ENCODE peak calls at places on chromosomes 11 and 22, in four cellular contexts. One of them, this sample, is unnamed.
A peak's percentile ranks its signal among the peaks of the same experiment; 100 is the strongest.

GRCh38 chr11:62984451-62984991 is at the start of gene SLC22A6:
- DNase-seq in naive thymus-derived CD8-positive, alpha-beta T cell: no peak
- DNase-seq in T-helper 2 cell treated with Interferon-gamma antibody and Interleukin-4, amounts not matched to agents 5 μg/mL and 100 μg/mL, for 36 hours: no peak
- DNase-seq in activated naive CD8-positive, alpha-beta T cell treated with anti-CD3 and anti-CD28 coated beads for 36 hours: no peak
- DNase-seq in this sample: no peak

GRCh38 chr22:41826430-41827383 is 6.2 kb upstream of the SREBF2 start:
- DNase-seq in naive thymus-derived CD8-positive, alpha-beta T cell: no peak
- DNase-seq in activated naive CD8-positive, alpha-beta T cell treated with anti-CD3 and anti-CD28 coated beads for 36 hours: no peak
- DNase-seq in T-helper 2 cell treated with Interferon-gamma antibody and Interleukin-4, amounts not matched to agents 5 μg/mL and 100 μg/mL, for 36 hours: no peak
- DNase-seq in this sample: no peak

GRCh38 chr11:84383571-84383970 is 1097.4 kb upstream of the CCDC90B start:
- DNase-seq in activated naive CD8-positive, alpha-beta T cell treated with anti-CD3 and anti-CD28 coated beads for 36 hours: no peak
- DNase-seq in T-helper 2 cell treated with Interferon-gamma antibody and Interleukin-4, amounts not matched to agents 5 μg/mL and 100 μg/mL, for 36 hours: no peak
- DNase-seq in naive thymus-derived CD8-positive, alpha-beta T cell: no peak
- DNase-seq in this sample: no peak

GRCh38 chr11:859394-860131 is 16.9 kb downstream of the TSPAN4 start:
- DNase-seq in naive thymus-derived CD8-positive, alpha-beta T cell: no peak
- DNase-seq in T-helper 2 cell treated with Interferon-gamma antibody and Interleukin-4, amounts not matched to agents 5 μg/mL and 100 μg/mL, for 36 hours: no peak
- DNase-seq in activated naive CD8-positive, alpha-beta T cell treated with anti-CD3 and anti-CD28 coated beads for 36 hours: no peak
- DNase-seq in this sample: no peak

GRCh38 chr11:92225206-92225562 is 566 bp downstream of the FAT3 start:
- DNase-seq in naive thymus-derived CD8-positive, alpha-beta T cell: no peak
- DNase-seq in activated naive CD8-positive, alpha-beta T cell treated with anti-CD3 and anti-CD28 coated beads for 36 hours: no peak
- DNase-seq in T-helper 2 cell treated with Interferon-gamma antibody and Interleukin-4, amounts not matched to agents 5 μg/mL and 100 μg/mL, for 36 hours: no peak
- DNase-seq in this sample: no peak

GRCh38 chr11:114163231-114163631 is 103.7 kb downstream of the ZBTB16 start:
- DNase-seq in activated naive CD8-positive, alpha-beta T cell treated with anti-CD3 and anti-CD28 coated beads for 36 hours: no peak
- DNase-seq in T-helper 2 cell treated with Interferon-gamma antibody and Interleukin-4, amounts not matched to agents 5 μg/mL and 100 μg/mL, for 36 hours: no peak
- DNase-seq in naive thymus-derived CD8-positive, alpha-beta T cell: no peak
- DNase-seq in this sample: no peak

GRCh38 chr22:25797891-25798290 is 55.9 kb downstream of the MYO18B start:
- DNase-seq in naive thymus-derived CD8-positive, alpha-beta T cell: no peak
- DNase-seq in T-helper 2 cell treated with Interferon-gamma antibody and Interleukin-4, amounts not matched to agents 5 μg/mL and 100 μg/mL, for 36 hours: no peak
- DNase-seq in activated naive CD8-positive, alpha-beta T cell treated with anti-CD3 and anti-CD28 coated beads for 36 hours: no peak
- DNase-seq in this sample: no peak

GRCh38 chr22:28034760-28035401 is 115.8 kb upstream of the PITPNB start:
- DNase-seq in naive thymus-derived CD8-positive, alpha-beta T cell: peak; percentile 56
- DNase-seq in T-helper 2 cell treated with Interferon-gamma antibody and Interleukin-4, amounts not matched to agents 5 μg/mL and 100 μg/mL, for 36 hours: no peak
- DNase-seq in activated naive CD8-positive, alpha-beta T cell treated with anti-CD3 and anti-CD28 coated beads for 36 hours: peak; percentile 13
- DNase-seq in this sample: no peak

GRCh38 chr11:107752954-107753822 is 41.3 kb upstream of the SLN start:
- DNase-seq in T-helper 2 cell treated with Interferon-gamma antibody and Interleukin-4, amounts not matched to agents 5 μg/mL and 100 μg/mL, for 36 hours: no peak
- DNase-seq in naive thymus-derived CD8-positive, alpha-beta T cell: no peak
- DNase-seq in activated naive CD8-positive, alpha-beta T cell treated with anti-CD3 and anti-CD28 coated beads for 36 hours: no peak
- DNase-seq in this sample: no peak

GRCh38 chr22:37432708-37433054 is 5.4 kb upstream of the ELFN2 start:
- DNase-seq in T-helper 2 cell treated with Interferon-gamma antibody and Interleukin-4, amounts not matched to agents 5 μg/mL and 100 μg/mL, for 36 hours: no peak
- DNase-seq in naive thymus-derived CD8-positive, alpha-beta T cell: no peak
- DNase-seq in activated naive CD8-positive, alpha-beta T cell treated with anti-CD3 and anti-CD28 coated beads for 36 hours: no peak
- DNase-seq in this sample: no peak

GRCh38 chr22:20953668-20954500 is 13.2 kb upstream of the AIFM3 start:
- DNase-seq in naive thymus-derived CD8-positive, alpha-beta T cell: no peak
- DNase-seq in activated naive CD8-positive, alpha-beta T cell treated with anti-CD3 and anti-CD28 coated beads for 36 hours: no peak
- DNase-seq in T-helper 2 cell treated with Interferon-gamma antibody and Interleukin-4, amounts not matched to agents 5 μg/mL and 100 μg/mL, for 36 hours: no peak
- DNase-seq in this sample: no peak

GRCh38 chr22:35835998-35836691 is 118.5 kb downstream of the APOL5 start:
- DNase-seq in T-helper 2 cell treated with Interferon-gamma antibody and Interleukin-4, amounts not matched to agents 5 μg/mL and 100 μg/mL, for 36 hours: no peak
- DNase-seq in activated naive CD8-positive, alpha-beta T cell treated with anti-CD3 and anti-CD28 coated beads for 36 hours: no peak
- DNase-seq in naive thymus-derived CD8-positive, alpha-beta T cell: no peak
- DNase-seq in this sample: no peak

GRCh38 chr22:21009638-21010425 is 5.1 kb upstream of the P2RX6 start:
- DNase-seq in naive thymus-derived CD8-positive, alpha-beta T cell: peak; percentile 48
- DNase-seq in activated naive CD8-positive, alpha-beta T cell treated with anti-CD3 and anti-CD28 coated beads for 36 hours: no peak
- DNase-seq in T-helper 2 cell treated with Interferon-gamma antibody and Interleukin-4, amounts not matched to agents 5 μg/mL and 100 μg/mL, for 36 hours: no peak
- DNase-seq in this sample: peak; percentile 36

This sample was measured in CD4-positive, alpha-beta memory T cell.